ENCODE peak calls at places on chromosomes 11 and 22, in four cellular contexts. G, W, X and F are unnamed samples.

GRCh38 chr11:124676386-124676785 is 2.7 kb downstream of the SPA17 start:
- DNase-seq in X (no peak), G (no peak), W (no peak), F (no peak)

GRCh38 chr11:13183094-13183825 is 94.3 kb upstream of the BMAL1 start:
- DNase-seq in W (no peak), G (peak), X (no peak), F (no peak)

GRCh38 chr11:119617343-119617713 is 111.7 kb downstream of the NECTIN1 start:
- DNase-seq in G (no peak), W (no peak), X (no peak), F (no peak)

GRCh38 chr22:30015229-30015797 is 65.0 kb upstream of the HORMAD2 start:
- DNase-seq in G (no peak), W (no peak), X (no peak), F (no peak)

GRCh38 chr22:42343551-42344081 is 73.2 kb upstream of the TCF20 start:
- DNase-seq in G (peak), X (no peak), W (no peak), F (no peak)

GRCh38 chr22:40635940-40636379 is 559 bp downstream of the MRTFA start:
- DNase-seq in X (no peak), G (no peak), W (no peak), F (peak)

GRCh38 chr22:45308624-45309421 is 911 bp upstream of the FAM118A start:
- DNase-seq in X (peak), G (no peak), W (no peak), F (no peak)

GRCh38 chr11:111718436-111719325 is 47.5 kb downstream of the PPP2R1B start:
- DNase-seq in G (no peak), X (no peak), W (peak), F (peak)

GRCh38 chr22:19068784-19069271 is 53.4 kb downstream of the DGCR2 start:
- DNase-seq in X (no peak), W (no peak), G (no peak), F (no peak)

GRCh38 chr11:78646564-78647185 is 72.0 kb upstream of the NARS2 start:
- DNase-seq in X (peak), W (peak), G (peak), F (peak)

GRCh38 chr22:30328466-30329049 is 1.8 kb upstream of the TBC1D10A start:
- DNase-seq in G (no peak), W (no peak), X (no peak), F (no peak)

GRCh38 chr11:42647993-42648392 is 663.8 kb upstream of the API5 start:
- DNase-seq in W (no peak), X (no peak), G (no peak), F (no peak)

GRCh38 chr22:18954941-18955571 is 19.0 kb upstream of the PRODH start:
- DNase-seq in G (no peak), X (no peak), W (no peak), F (no peak)

GRCh38 chr11:117462848-117463247 is 135.2 kb downstream of the CEP164 start:
- DNase-seq in X (no peak), W (no peak), G (no peak), F (no peak)

GRCh38 chr11:134267966-134268365 is 8.2 kb upstream of the GLB1L3 start:
- DNase-seq in X (no peak), G (no peak), W (no peak), F (no peak)

GRCh38 chr11:120023551-120023950 is 114.4 kb downstream of the TRIM29 start:
- DNase-seq in G (no peak), X (no peak), W (no peak), F (no peak)

GRCh38 chr11:130096823-130097222 is 27.1 kb downstream of the APLP2 start:
- DNase-seq in X (no peak), G (peak), W (no peak), F (no peak)

GRCh38 chr11:34798985-34799384 is 117.2 kb downstream of the APIP start:
- DNase-seq in W (no peak), G (no peak), X (no peak), F (no peak)

GRCh38 chr11:34274712-34275398 is 83.0 kb downstream of the ABTB2 start:
- DNase-seq in G (peak), X (peak), W (peak), F (peak)

GRCh38 chr11:1922411-1923113 is 3.1 kb downstream of the TNNT3 start:
- DNase-seq in X (no peak), W (no peak), G (no peak), F (no peak)

GRCh38 chr22:49483946-49484345 is 343.7 kb downstream of the BRD1 start:
- DNase-seq in W (no peak), X (no peak), G (no peak), F (no peak)

GRCh38 chr11:12762696-12763324 is 88.6 kb downstream of the TEAD1 start:
- DNase-seq in W (no peak), X (no peak), G (no peak), F (no peak)

GRCh38 chr11:69302447-69302846 is 8.5 kb downstream of the MYEOV start:
- DNase-seq in G (no peak), W (no peak), X (no peak), F (no peak)

GRCh38 chr11:60831501-60832079 is 10.3 kb upstream of the CCDC86 start:
- DNase-seq in X (no peak), G (peak), W (no peak), F (no peak)

GRCh38 chr11:79461144-79461543 is 20.3 kb upstream of the TENM4 start:
- DNase-seq in W (no peak), X (no peak), G (peak), F (no peak)

GRCh38 chr11:73124796-73125195 is 17.3 kb downstream of the FCHSD2 start:
- DNase-seq in G (no peak), W (no peak), X (no peak), F (no peak)

DNA sequence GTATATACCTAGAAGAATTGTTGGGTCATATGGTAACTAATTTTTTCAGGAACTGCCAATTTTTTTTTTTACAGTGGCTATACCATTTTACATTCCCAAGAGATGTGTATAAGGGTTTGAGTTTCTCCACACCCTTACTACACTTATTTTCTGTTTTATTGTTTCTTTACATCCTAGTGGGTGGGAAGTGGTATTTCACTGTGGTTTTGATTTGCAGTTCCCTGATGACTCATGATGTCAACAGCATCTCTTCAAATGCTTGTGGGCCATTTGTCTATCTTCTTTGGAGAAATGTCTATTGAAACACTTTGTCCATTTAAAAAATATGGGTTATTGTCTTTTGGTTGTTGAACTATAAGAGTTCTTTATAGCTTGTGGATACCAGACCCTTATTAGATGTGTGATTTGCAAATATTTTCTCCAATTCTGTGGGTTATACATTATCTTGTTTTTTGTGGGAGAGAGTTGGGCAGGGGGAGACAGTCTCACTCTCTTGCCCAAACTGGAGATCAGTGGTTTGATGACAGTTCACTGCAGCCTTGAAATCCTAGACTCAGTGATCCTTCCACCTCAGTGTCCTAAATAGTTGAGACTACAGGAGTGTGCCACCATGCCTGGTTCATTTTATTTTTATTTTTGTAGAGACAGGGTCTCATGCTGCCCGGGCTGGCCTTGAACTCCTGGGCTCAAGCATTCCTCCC is 30.3 kb upstream of the PISD start:
- DNase-seq in W (no peak), X (no peak), G (no peak), F (no peak)
- TF ChIP-seq CTCF in W (no peak), X (no peak), G (peak), F (no peak)

DNA sequence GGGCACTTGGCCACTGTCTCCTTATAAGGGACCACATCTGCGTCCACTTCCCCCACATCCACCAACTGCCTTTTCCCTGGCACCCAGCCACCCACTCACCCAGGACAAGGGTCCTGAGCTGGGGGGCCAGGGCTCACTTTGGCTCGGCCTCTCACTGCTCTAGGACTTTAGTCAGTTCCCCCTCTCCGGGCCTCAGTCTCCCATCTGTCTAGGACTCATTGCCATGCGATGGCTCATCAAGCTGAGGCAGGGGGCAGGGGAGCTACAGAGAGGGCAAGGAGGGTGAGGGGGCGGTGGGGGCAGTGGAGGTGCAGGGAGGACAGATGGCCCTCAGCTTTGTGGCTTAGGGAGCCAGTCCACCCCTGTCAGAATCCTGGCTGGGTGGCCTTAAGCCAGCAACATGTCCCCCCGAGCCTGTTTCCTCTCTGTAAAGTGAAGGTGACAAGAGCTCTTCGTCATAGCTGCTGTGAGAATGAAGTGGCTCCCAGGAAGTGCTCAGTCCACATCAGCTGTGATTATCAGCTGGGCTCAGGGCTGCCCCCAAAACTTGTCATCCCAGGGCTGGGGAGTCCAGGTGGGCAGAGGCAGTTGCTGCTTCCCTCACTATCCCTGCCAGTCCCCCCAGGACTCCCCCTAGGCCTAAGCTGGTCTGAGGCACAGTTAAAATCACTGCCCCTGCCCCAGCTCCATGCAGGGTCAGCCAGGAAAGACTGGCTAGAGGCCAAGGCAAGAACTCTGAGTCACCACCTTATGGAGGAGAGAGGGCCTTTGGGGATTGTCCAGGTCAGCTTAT is 14.9 kb downstream of the RAC2 start:
- DNase-seq in X (no peak), W (no peak), G (peak), F (no peak)
- H3K27ac ChIP-seq in X (no peak), W (no peak), G (peak), F (peak)

GRCh38 chr11:71937826-71938225 is 9.0 kb downstream of the RNF121 start:
- DNase-seq in G (no peak), X (no peak), W (no peak), F (peak)

GRCh38 chr11:71936825-71937224 is 8.0 kb downstream of the RNF121 start:
- DNase-seq in W (no peak), G (peak), X (no peak), F (no peak)

GRCh38 chr11:71934213-71934612 is 5.4 kb downstream of the RNF121 start:
- DNase-seq in W (no peak), X (no peak), G (no peak), F (no peak)

GRCh38 chr11:71933141-71933933 is 4.5 kb downstream of the RNF121 start:
- DNase-seq in W (no peak), G (no peak), X (no peak), F (no peak)

DNA sequence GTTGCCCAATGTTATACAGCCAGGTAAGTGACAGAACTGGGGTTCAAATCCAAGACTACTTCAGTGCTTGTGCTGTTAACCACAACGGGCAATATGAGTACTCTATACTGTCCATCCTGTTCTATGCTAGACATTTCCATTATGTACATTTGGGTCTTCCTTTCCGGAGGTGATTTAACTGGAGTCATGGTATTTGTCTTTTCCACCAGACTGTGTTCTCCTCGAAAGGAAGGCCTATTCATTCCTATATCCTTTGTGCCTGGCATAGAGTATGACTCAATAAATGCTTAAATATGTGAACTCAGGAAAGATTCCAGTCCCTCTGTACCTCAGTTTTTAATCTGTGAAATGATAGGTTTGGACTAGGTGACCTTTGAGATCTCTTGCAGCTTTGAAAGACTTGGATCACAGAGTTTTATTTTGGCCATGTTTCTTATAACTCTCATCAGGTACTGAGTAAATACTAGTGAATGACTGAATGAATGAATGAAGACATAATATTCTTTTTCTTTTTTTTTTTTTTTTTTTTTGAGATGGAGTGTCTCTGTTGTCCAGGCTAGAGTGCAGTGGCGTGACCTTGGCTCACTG is 6.6 kb downstream of the RNF121 start:
- DNase-seq in W (no peak), X (no peak), G (no peak), F (no peak)
- TF ChIP-seq POLR2AphosphoS5 in W (no peak), X (no peak), G (no peak), F (no peak)

DNA sequence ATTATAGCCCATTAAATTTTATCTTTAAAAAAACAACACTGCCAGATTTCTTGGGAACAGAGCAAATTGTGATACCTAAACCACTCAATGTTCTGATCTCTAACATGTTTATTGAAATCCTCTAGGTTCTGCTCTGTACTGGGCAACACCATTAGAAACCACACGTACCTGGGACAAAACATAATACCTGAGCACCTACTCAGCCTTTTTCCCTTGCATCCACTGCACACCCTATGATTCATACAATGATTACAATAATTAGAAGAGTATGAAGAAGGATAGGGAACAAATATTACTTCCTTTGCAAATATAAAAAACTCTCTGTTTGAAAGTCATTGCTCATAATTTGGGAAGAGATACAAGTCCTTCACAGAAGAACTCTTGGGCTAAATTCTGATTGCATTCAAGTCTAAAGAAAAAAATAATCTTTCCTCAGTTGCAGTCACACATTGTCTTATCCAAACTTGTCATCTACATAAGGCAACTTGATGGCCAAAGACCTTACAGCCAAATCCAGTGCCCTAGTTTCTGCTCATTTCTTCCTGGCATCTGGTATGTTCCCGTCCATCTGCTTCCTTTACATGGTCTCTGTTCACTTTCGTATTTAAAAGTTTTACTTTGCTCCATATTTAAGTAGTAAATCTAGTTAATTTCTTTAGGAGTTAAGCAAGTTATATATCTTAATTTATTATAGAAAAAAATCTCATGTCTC is 407.4 kb downstream of the LRRC4C start:
- DNase-seq in W (no peak), X (no peak), G (no peak), F (no peak)
- TF ChIP-seq CTCF in W (no peak), X (no peak), G (no peak), F (no peak)

GRCh38 chr11:74723511-74723910 is 7.7 kb downstream of the CHRDL2 start:
- DNase-seq in X (no peak), W (no peak), G (no peak), F (no peak)

GRCh38 chr11:74717211-74717997 is 13.8 kb downstream of the CHRDL2 start:
- DNase-seq in W (no peak), G (no peak), X (no peak), F (no peak)

GRCh38 chr11:74719011-74719410 is 12.2 kb downstream of the CHRDL2 start:
- DNase-seq in G (no peak), X (no peak), W (no peak), F (no peak)

GRCh38 chr11:74721479-74721835 is 9.8 kb downstream of the CHRDL2 start:
- DNase-seq in W (no peak), X (no peak), G (no peak), F (no peak)

GRCh38 chr11:74720596-74721478 is 10.4 kb downstream of the CHRDL2 start:
- DNase-seq in W (no peak), G (no peak), X (peak), F (peak)
- H3K27ac ChIP-seq in W (peak), G (no peak), X (peak), F (peak)